ENCODE peak calls at places on chromosomes 16 and 17, in seven cellular contexts. P, L, H, O, Q, V and K are unnamed samples.

GRCh38 chr17:16937431-16937830 is 34.5 kb downstream of the TNFRSF13B start:
- DNase-seq in P (no peak), L (no peak), H (peak; percentile 8), O (no peak), Q (peak; percentile 1), V (no peak), K (peak; percentile 24)

GRCh38 chr17:44465897-44466296 is 37.3 kb downstream of the GPATCH8 start:
- DNase-seq in P (no peak), L (no peak), H (no peak), O (no peak), Q (no peak), V (no peak), K (no peak)

GRCh38 chr17:82016061-82016874 is 6.4 kb downstream of the CENPX start:
- DNase-seq in P (no peak), L (no peak), H (no peak), O (no peak), Q (no peak), V (no peak), K (no peak)

GRCh38 chr17:57612202-57613071 is 132.7 kb downstream of the CCDC182 start:
- DNase-seq in P (no peak), L (no peak), H (no peak), O (no peak), Q (no peak), V (no peak), K (no peak)

GRCh38 chr17:35141681-35142466 is at the start of gene NLE1:
- DNase-seq in P (peak; percentile 81), L (peak; percentile 86), H (peak; percentile 87), O (peak; percentile 72), Q (peak; percentile 81), V (peak; percentile 79), K (peak; percentile 89)

GRCh38 chr17:57107498-57108101 is 22.6 kb downstream of the AKAP1 start:
- DNase-seq in P (no peak), L (no peak), H (no peak), O (peak; percentile 95), Q (no peak), V (peak; percentile 50), K (no peak)

GRCh38 chr17:74190807-74191206 is 12.7 kb upstream of the RPL38 start:
- DNase-seq in P (no peak), L (peak; percentile 59), H (no peak), O (no peak), Q (no peak), V (no peak), K (no peak)

GRCh38 chr17:65737451-65737850 is 176.0 kb upstream of the AXIN2 start:
- DNase-seq in P (no peak), L (no peak), H (no peak), O (no peak), Q (no peak), V (no peak), K (no peak)

GRCh38 chr16:55433535-55433934 is 45.5 kb upstream of the MMP2 start:
- DNase-seq in P (no peak), L (no peak), H (no peak), O (no peak), Q (no peak), V (no peak), K (no peak)

GRCh38 chr17:43873815-43874214 is 26.8 kb downstream of the CD300LG start:
- DNase-seq in P (no peak), L (no peak), H (no peak), O (no peak), Q (no peak), V (no peak), K (no peak)

GRCh38 chr16:30121741-30122620 is 1.0 kb downstream of the MAPK3 start:
- DNase-seq in P (peak; percentile 86), L (peak; percentile 71), H (peak; percentile 86), O (no peak), Q (no peak), V (no peak), K (no peak)

GRCh38 chr17:21542070-21542469 is 150.3 kb upstream of the KCNJ18 start:
- DNase-seq in P (no peak), L (no peak), H (no peak), O (no peak), Q (no peak), V (no peak), K (no peak)

GRCh38 chr16:57627184-57627871 is 1.1 kb upstream of the ADGRG1 start:
- DNase-seq in P (peak; percentile 8), L (no peak), H (no peak), O (peak; percentile 88), Q (no peak), V (peak; percentile 70), K (no peak)

GRCh38 chr17:68576811-68577551 is 24.2 kb downstream of the FAM20A start:
- DNase-seq in P (peak; percentile 37), L (no peak), H (no peak), O (no peak), Q (no peak), V (no peak), K (no peak)

GRCh38 chr16:21211486-21211885 is at the start of gene ZP2:
- DNase-seq in P (no peak), L (no peak), H (no peak), O (no peak), Q (no peak), V (no peak), K (no peak)

GRCh38 chr16:78791011-78791410 is 691.6 kb downstream of the WWOX start:
- DNase-seq in P (no peak), L (no peak), H (no peak), O (no peak), Q (no peak), V (no peak), K (no peak)

GRCh38 chr17:58533616-58534188 is 19.3 kb upstream of the MTMR4 start:
- DNase-seq in P (no peak), L (no peak), H (no peak), O (no peak), Q (peak; percentile 12), V (no peak), K (no peak)

GRCh38 chr17:44005865-44006580 is 1.6 kb downstream of the NAGS start:
- DNase-seq in P (peak; percentile 16), L (no peak), H (no peak), O (peak; percentile 6), Q (no peak), V (peak; percentile 53), K (no peak)

GRCh38 chr16:77679901-77680300 is 42.4 kb upstream of the NUDT7 start:
- DNase-seq in P (no peak), L (no peak), H (no peak), O (no peak), Q (no peak), V (no peak), K (no peak)

GRCh38 chr16:12784076-12784475 is 19.6 kb downstream of the CPPED1 start:
- DNase-seq in P (no peak), L (no peak), H (no peak), O (no peak), Q (no peak), V (no peak), K (no peak)

GRCh38 chr16:603221-603620 is 13.4 kb downstream of the RAB40C start:
- DNase-seq in P (no peak), L (no peak), H (no peak), O (no peak), Q (no peak), V (no peak), K (no peak)

GRCh38 chr16:596736-597060 is 6.8 kb downstream of the RAB40C start:
- DNase-seq in P (no peak), L (no peak), H (no peak), O (no peak), Q (no peak), V (no peak), K (no peak)

GRCh38 chr16:595942-596735 is 6.3 kb downstream of the RAB40C start:
- DNase-seq in P (no peak), L (no peak), H (no peak), O (peak; percentile 64), Q (peak; percentile 62), V (no peak), K (no peak)

GRCh38 chr16:598823-599739 is 9.2 kb downstream of the RAB40C start:
- DNase-seq in P (no peak), L (no peak), H (no peak), O (no peak), Q (no peak), V (no peak), K (no peak)

GRCh38 chr16:600781-601180 is 10.9 kb downstream of the RAB40C start:
- DNase-seq in P (no peak), L (no peak), H (no peak), O (no peak), Q (no peak), V (no peak), K (no peak)
- TF ChIP-seq CTCF in P (no peak), L (no peak), H (no peak), O (peak; percentile 25), Q (peak; percentile 9), V (no peak), K (peak; percentile 30)

GRCh38 chr17:75260679-75261335 is 599 bp downstream of the GGA3 start:
- DNase-seq in P (no peak), L (no peak), H (no peak), O (peak; percentile 48), Q (no peak), V (no peak), K (no peak)
- TF ChIP-seq CTCF in P (no peak), L (no peak), H (no peak), O (peak; percentile 10), Q (no peak), V (no peak), K (no peak)

DNA sequence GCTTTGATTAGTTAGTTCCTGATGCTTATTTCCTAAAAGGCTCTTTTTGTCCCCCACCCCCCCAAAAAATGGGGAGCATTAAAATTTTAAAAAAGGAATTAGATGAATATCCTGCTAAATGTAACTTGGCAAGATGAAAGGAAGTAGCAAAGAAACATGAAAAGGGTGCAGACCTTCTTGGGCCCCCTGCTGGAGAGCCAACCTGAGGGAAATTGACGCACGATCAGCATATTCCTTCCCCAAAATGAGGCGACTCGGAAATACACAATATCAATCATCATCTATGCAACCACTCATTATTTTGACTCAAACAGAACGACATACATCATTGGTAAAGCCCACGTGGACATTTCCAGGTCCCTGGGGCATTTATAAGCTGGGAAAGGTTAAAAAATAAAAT is 59.7 kb downstream of the GRIN2A start:
- DNase-seq in P (no peak), L (no peak), H (no peak), O (no peak), Q (no peak), V (no peak), K (no peak)
- TF ChIP-seq CTCF in P (no peak), L (no peak), H (peak; percentile 17), O (peak; percentile 39), Q (peak; percentile 27), V (peak; percentile 45), K (peak; percentile 72)

DNA sequence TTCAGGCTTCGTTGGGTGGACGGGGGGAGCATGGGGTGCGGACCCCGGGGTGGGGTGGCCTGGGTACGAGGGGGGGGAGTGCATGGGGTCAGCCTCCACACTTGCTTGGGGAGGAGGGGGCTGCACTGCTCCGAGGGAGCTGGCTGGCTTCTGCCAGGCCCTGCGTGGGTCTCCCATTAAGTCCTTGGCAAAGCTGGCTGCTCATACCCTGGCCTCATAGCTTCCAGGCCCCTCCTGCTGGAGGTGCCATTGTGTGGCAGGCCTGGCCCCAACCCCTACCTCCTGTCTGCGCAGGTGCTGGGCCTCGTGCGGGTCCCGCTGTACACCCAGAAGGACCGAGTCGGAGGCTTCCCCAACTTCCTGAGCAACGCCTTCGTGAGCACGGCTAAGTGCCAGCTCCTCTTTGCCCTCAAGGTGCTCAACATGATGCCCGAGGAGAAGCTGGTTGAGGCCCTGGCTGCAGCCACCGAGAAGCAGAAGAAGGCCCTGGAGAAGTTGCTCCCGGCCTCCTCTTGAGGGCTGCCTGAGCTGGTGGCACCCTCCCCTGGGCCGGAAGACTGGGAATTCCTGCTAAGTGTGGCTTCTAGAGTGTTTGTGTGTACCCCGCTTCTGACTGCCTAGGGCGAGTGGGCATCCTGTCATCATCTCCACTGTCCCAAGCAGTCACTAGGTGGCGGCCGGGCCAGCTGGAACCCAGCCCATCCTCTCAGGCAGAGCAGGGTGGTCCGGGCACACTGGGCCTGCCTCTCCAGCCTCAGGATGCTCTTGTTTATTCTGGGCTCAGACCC is 1.5 kb downstream of the NUDT16L1 start:
- DNase-seq in P (no peak), L (peak; percentile 71), H (peak; percentile 72), O (no peak), Q (peak; percentile 65), V (no peak), K (no peak)
- TF ChIP-seq CTCF in P (no peak), L (no peak), H (no peak), O (peak; percentile 5), Q (peak; percentile 35), V (no peak), K (no peak)